ENCODE peak calls at places on chromosome 18, in ten cellular contexts. One of them, this sample, is unnamed.

GRCh38 chr18:35588995-35589394 is 7.5 kb downstream of the GALNT1 start:
- DNase-seq in HCT116: no peak
- DNase-seq in fibroblast of pulmonary artery: no peak
- DNase-seq in GM23248: no peak
- DNase-seq in brain microvascular endothelial cell: no peak
- DNase-seq in pancreas: no peak
- DNase-seq in OCI-LY7: peak
- DNase-seq in AG04450: no peak
- DNase-seq in adipocyte: no peak
- DNase-seq in cardiac fibroblast: no peak
- DNase-seq in this sample: no peak

GRCh38 chr18:58611471-58612131 is 17.3 kb downstream of the ALPK2 start:
- DNase-seq in HCT116: no peak
- DNase-seq in fibroblast of pulmonary artery: no peak
- DNase-seq in GM23248: peak
- DNase-seq in brain microvascular endothelial cell: peak
- DNase-seq in pancreas: no peak
- DNase-seq in OCI-LY7: no peak
- DNase-seq in AG04450: no peak
- DNase-seq in adipocyte: peak
- DNase-seq in cardiac fibroblast: no peak
- DNase-seq in this sample: no peak

GRCh38 chr18:61980355-61980754 is 87.5 kb upstream of the RNF152 start:
- DNase-seq in HCT116: no peak
- DNase-seq in fibroblast of pulmonary artery: peak
- DNase-seq in GM23248: no peak
- DNase-seq in brain microvascular endothelial cell: no peak
- DNase-seq in pancreas: no peak
- DNase-seq in OCI-LY7: no peak
- DNase-seq in AG04450: no peak
- DNase-seq in adipocyte: no peak
- DNase-seq in cardiac fibroblast: peak
- DNase-seq in this sample: no peak

GRCh38 chr18:56903686-56904085 is 243.2 kb upstream of the BOD1L2 start:
- DNase-seq in HCT116: no peak
- DNase-seq in fibroblast of pulmonary artery: no peak
- DNase-seq in GM23248: no peak
- DNase-seq in brain microvascular endothelial cell: no peak
- DNase-seq in pancreas: no peak
- DNase-seq in OCI-LY7: no peak
- DNase-seq in AG04450: no peak
- DNase-seq in adipocyte: no peak
- DNase-seq in cardiac fibroblast: no peak
- DNase-seq in this sample: no peak

GRCh38 chr18:8812631-8813030 is 107.3 kb downstream of the MTCL1 start:
- DNase-seq in HCT116: no peak
- DNase-seq in fibroblast of pulmonary artery: no peak
- DNase-seq in GM23248: peak
- DNase-seq in brain microvascular endothelial cell: no peak
- DNase-seq in pancreas: no peak
- DNase-seq in OCI-LY7: no peak
- DNase-seq in AG04450: no peak
- DNase-seq in adipocyte: peak
- DNase-seq in cardiac fibroblast: no peak
- DNase-seq in this sample: no peak

GRCh38 chr18:35231052-35231451 is 9.8 kb upstream of the ZNF397 start:
- DNase-seq in HCT116: peak
- DNase-seq in fibroblast of pulmonary artery: peak
- DNase-seq in GM23248: peak
- DNase-seq in brain microvascular endothelial cell: peak
- DNase-seq in pancreas: peak
- DNase-seq in OCI-LY7: peak
- DNase-seq in AG04450: peak
- DNase-seq in adipocyte: peak
- DNase-seq in cardiac fibroblast: peak
- DNase-seq in this sample: peak

GRCh38 chr18:66734451-66734850 is 130.6 kb upstream of the CDH19 start:
- DNase-seq in HCT116: no peak
- DNase-seq in fibroblast of pulmonary artery: peak
- DNase-seq in GM23248: no peak
- DNase-seq in brain microvascular endothelial cell: no peak
- DNase-seq in pancreas: no peak
- DNase-seq in OCI-LY7: no peak
- DNase-seq in AG04450: no peak
- DNase-seq in adipocyte: no peak
- DNase-seq in cardiac fibroblast: peak
- DNase-seq in this sample: no peak

GRCh38 chr18:60676807-60677206 is 304.2 kb upstream of the MC4R start:
- DNase-seq in HCT116: no peak
- DNase-seq in fibroblast of pulmonary artery: no peak
- DNase-seq in GM23248: no peak
- DNase-seq in brain microvascular endothelial cell: no peak
- DNase-seq in pancreas: no peak
- DNase-seq in OCI-LY7: no peak
- DNase-seq in AG04450: no peak
- DNase-seq in adipocyte: no peak
- DNase-seq in cardiac fibroblast: no peak
- DNase-seq in this sample: no peak

GRCh38 chr18:634551-635045 is 22.9 kb upstream of the TYMS start:
- DNase-seq in HCT116: no peak
- DNase-seq in fibroblast of pulmonary artery: no peak
- DNase-seq in GM23248: peak
- DNase-seq in brain microvascular endothelial cell: no peak
- DNase-seq in pancreas: no peak
- DNase-seq in OCI-LY7: no peak
- DNase-seq in AG04450: no peak
- DNase-seq in adipocyte: peak
- DNase-seq in cardiac fibroblast: no peak
- DNase-seq in this sample: no peak

GRCh38 chr18:31225668-31226067 is 63.0 kb upstream of the DSC1 start:
- DNase-seq in HCT116: no peak
- DNase-seq in fibroblast of pulmonary artery: peak
- DNase-seq in GM23248: no peak
- DNase-seq in brain microvascular endothelial cell: peak
- DNase-seq in pancreas: no peak
- DNase-seq in OCI-LY7: no peak
- DNase-seq in AG04450: no peak
- DNase-seq in adipocyte: peak
- DNase-seq in cardiac fibroblast: peak
- DNase-seq in this sample: peak

DNA sequence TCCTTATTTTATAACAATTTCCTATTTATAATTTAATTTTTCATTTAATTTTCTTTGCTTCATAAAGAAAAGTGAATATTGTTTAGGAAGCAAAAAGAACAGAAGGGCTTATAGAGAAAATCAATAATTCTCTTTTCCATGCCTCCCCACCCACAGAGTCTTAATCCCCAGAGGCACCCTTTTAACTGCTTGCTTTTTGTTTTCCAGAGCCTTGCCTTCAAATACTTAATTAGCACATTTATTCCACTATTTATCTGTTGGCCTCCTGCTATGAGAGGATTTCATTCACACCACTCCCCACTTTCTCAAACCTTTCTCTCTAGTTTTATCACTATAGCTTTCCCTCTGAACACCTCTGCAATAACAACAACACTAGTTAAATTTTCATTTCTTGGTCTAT is 373.6 kb downstream of the MBD2 start:
- DNase-seq in HCT116: no peak
- DNase-seq in fibroblast of pulmonary artery: no peak
- DNase-seq in GM23248: no peak
- DNase-seq in brain microvascular endothelial cell: no peak
- DNase-seq in pancreas: no peak
- DNase-seq in OCI-LY7: no peak
- DNase-seq in AG04450: no peak
- DNase-seq in adipocyte: no peak
- DNase-seq in cardiac fibroblast: no peak
- DNase-seq in this sample: no peak
- H3K4me3 ChIP-seq in HCT116: no peak
- H3K4me3 ChIP-seq in fibroblast of pulmonary artery: no peak
- H3K4me3 ChIP-seq in GM23248: no peak
- H3K4me3 ChIP-seq in brain microvascular endothelial cell: no peak
- H3K4me3 ChIP-seq in pancreas: no peak
- H3K4me3 ChIP-seq in OCI-LY7: no peak
- H3K4me3 ChIP-seq in AG04450: no peak
- H3K4me3 ChIP-seq in adipocyte: no peak
- H3K4me3 ChIP-seq in cardiac fibroblast: no peak
- H3K4me3 ChIP-seq in this sample: no peak

DNA sequence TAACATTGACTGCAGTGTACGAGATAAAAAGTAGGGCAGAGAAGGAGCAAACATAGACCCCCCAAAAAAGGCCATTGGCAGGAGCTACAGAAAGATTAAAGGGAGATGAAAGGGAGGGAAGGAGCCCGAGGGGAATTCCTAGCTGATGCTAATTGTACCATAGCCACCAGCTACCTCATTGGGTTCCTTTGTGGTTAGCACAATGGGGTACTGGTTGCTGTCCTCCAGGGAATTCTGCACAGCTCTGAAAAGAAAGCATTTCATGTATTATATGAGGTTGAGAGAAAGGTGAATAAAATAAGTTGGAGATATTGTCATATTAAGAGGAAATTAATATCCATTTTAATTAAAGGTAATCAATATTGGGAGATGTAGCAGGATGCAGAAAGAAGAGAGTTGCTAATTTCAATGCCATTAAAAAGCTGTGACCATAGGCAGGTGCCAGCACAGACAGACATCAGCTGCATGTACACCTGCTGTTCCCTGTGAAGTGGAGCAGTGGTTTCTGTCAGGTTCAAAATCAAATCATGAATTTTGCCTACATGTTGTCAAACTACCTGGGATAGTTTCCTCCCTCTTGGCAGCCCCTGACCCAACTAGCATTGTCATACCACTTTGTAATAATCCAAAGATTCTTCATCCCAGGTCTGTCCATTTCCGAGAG is 185.4 kb upstream of the DLGAP1 start:
- DNase-seq in HCT116: no peak
- DNase-seq in fibroblast of pulmonary artery: no peak
- DNase-seq in GM23248: no peak
- DNase-seq in brain microvascular endothelial cell: no peak
- DNase-seq in pancreas: no peak
- DNase-seq in OCI-LY7: peak
- DNase-seq in AG04450: no peak
- DNase-seq in adipocyte: no peak
- DNase-seq in cardiac fibroblast: no peak
- DNase-seq in this sample: no peak
- H3K4me3 ChIP-seq in HCT116: no peak
- H3K4me3 ChIP-seq in fibroblast of pulmonary artery: no peak
- H3K4me3 ChIP-seq in GM23248: no peak
- H3K4me3 ChIP-seq in brain microvascular endothelial cell: no peak
- H3K4me3 ChIP-seq in pancreas: no peak
- H3K4me3 ChIP-seq in OCI-LY7: peak
- H3K4me3 ChIP-seq in AG04450: no peak
- H3K4me3 ChIP-seq in adipocyte: no peak
- H3K4me3 ChIP-seq in cardiac fibroblast: no peak
- H3K4me3 ChIP-seq in this sample: no peak

DNA sequence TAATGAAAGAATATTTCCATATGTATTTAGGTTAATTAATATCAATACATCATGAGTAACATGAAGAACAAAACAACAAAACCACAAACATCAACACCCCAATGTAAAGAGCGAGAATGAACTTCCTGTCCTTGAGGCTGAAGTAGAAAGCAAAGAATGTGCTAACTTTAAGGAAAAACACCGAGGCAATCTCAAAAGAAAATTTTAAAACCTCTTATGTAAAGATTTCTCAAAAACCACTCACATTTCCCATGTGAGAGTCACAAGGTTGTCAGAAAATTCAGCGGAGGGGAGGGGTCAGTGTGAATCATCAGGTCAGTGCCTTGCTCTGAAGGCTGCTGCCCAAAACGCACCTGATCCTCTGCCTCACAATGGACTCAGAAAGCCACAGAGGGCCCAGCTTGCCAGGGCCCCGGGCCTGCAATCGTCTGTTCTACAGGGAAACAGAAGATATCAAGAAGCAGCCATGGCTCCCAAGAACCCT is 12.3 kb downstream of the NPC1 start:
- DNase-seq in HCT116: no peak
- DNase-seq in fibroblast of pulmonary artery: peak
- DNase-seq in GM23248: peak
- DNase-seq in brain microvascular endothelial cell: peak
- DNase-seq in pancreas: no peak
- DNase-seq in OCI-LY7: no peak
- DNase-seq in AG04450: no peak
- DNase-seq in adipocyte: peak
- DNase-seq in cardiac fibroblast: peak
- DNase-seq in this sample: peak
- H3K4me3 ChIP-seq in HCT116: no peak
- H3K4me3 ChIP-seq in fibroblast of pulmonary artery: no peak
- H3K4me3 ChIP-seq in GM23248: no peak
- H3K4me3 ChIP-seq in brain microvascular endothelial cell: no peak
- H3K4me3 ChIP-seq in pancreas: no peak
- H3K4me3 ChIP-seq in OCI-LY7: no peak
- H3K4me3 ChIP-seq in AG04450: no peak
- H3K4me3 ChIP-seq in adipocyte: no peak
- H3K4me3 ChIP-seq in cardiac fibroblast: no peak
- H3K4me3 ChIP-seq in this sample: no peak

GRCh38 chr18:2848145-2848878 is 1.5 kb downstream of the EMILIN2 start:
- DNase-seq in HCT116: no peak
- DNase-seq in fibroblast of pulmonary artery: no peak
- DNase-seq in GM23248: peak
- DNase-seq in brain microvascular endothelial cell: no peak
- DNase-seq in pancreas: no peak
- DNase-seq in OCI-LY7: no peak
- DNase-seq in AG04450: no peak
- DNase-seq in adipocyte: peak
- DNase-seq in cardiac fibroblast: peak
- DNase-seq in this sample: no peak

GRCh38 chr18:2847341-2848144 is 737 bp downstream of the EMILIN2 start:
- DNase-seq in HCT116: no peak
- DNase-seq in fibroblast of pulmonary artery: peak
- DNase-seq in GM23248: peak
- DNase-seq in brain microvascular endothelial cell: peak
- DNase-seq in pancreas: no peak
- DNase-seq in OCI-LY7: no peak
- DNase-seq in AG04450: no peak
- DNase-seq in adipocyte: peak
- DNase-seq in cardiac fibroblast: peak
- DNase-seq in this sample: no peak

GRCh38 chr18:2850816-2851215 is 4.0 kb downstream of the EMILIN2 start:
- DNase-seq in HCT116: no peak
- DNase-seq in fibroblast of pulmonary artery: no peak
- DNase-seq in GM23248: peak
- DNase-seq in brain microvascular endothelial cell: no peak
- DNase-seq in pancreas: no peak
- DNase-seq in OCI-LY7: no peak
- DNase-seq in AG04450: no peak
- DNase-seq in adipocyte: no peak
- DNase-seq in cardiac fibroblast: no peak
- DNase-seq in this sample: no peak

GRCh38 chr18:2846638-2847340 is at the start of gene EMILIN2:
- DNase-seq in HCT116: no peak
- DNase-seq in fibroblast of pulmonary artery: peak
- DNase-seq in GM23248: peak
- DNase-seq in brain microvascular endothelial cell: peak
- DNase-seq in pancreas: no peak
- DNase-seq in OCI-LY7: no peak
- DNase-seq in AG04450: no peak
- DNase-seq in adipocyte: peak
- DNase-seq in cardiac fibroblast: peak
- DNase-seq in this sample: no peak

DNA sequence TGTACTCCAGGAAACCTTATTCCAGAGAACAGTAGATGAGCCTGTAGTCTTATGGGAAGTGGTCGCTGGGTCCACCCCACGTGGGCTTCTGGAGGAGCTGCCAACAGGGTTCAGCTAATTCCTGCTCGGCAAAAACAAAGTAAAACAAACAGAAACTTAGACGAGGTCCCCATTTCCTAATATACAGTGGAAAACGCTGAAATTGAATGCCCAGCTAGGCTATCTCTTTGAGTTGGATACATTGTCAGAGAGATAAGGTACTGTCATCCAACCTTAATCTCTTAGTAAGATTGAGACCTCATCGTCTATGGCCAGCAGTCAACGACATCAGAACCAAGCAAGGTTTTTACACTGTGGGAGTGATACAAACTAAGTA is 2.1 kb downstream of the EMILIN2 start:
- DNase-seq in HCT116: no peak
- DNase-seq in fibroblast of pulmonary artery: no peak
- DNase-seq in GM23248: no peak
- DNase-seq in brain microvascular endothelial cell: no peak
- DNase-seq in pancreas: no peak
- DNase-seq in OCI-LY7: no peak
- DNase-seq in AG04450: no peak
- DNase-seq in adipocyte: no peak
- DNase-seq in cardiac fibroblast: no peak
- DNase-seq in this sample: no peak
- H3K4me3 ChIP-seq in HCT116: no peak
- H3K4me3 ChIP-seq in fibroblast of pulmonary artery: no peak
- H3K4me3 ChIP-seq in GM23248: peak
- H3K4me3 ChIP-seq in brain microvascular endothelial cell: no peak
- H3K4me3 ChIP-seq in pancreas: no peak
- H3K4me3 ChIP-seq in OCI-LY7: no peak
- H3K4me3 ChIP-seq in AG04450: no peak
- H3K4me3 ChIP-seq in adipocyte: peak
- H3K4me3 ChIP-seq in cardiac fibroblast: no peak
- H3K4me3 ChIP-seq in this sample: no peak

This sample was measured in skeletal muscle cell.